ENCODE peak calls at places on chromosomes 6 and 20, in eight cellular contexts. One of them, this sample, is unnamed. For H3K9me3, the result is how much of the 10 kb centered on the place peaks cover.

GRCh38 chr6:170583736-170584180 is 679 bp downstream of the PDCD2 start:
- DNase-seq in AG04450: no peak
- DNase-seq in H9: no peak
- DNase-seq in cardiac muscle cell: no peak
- DNase-seq in tibial nerve: no peak
- DNase-seq in WERI-Rb-1: no peak
- DNase-seq in ovary: no peak
- DNase-seq in right lobe of liver: no peak
- DNase-seq in this sample: no peak

GRCh38 chr6:153927867-153928266 is 111.2 kb upstream of the OPRM1 start:
- DNase-seq in tibial nerve: no peak
- DNase-seq in H9: no peak
- DNase-seq in right lobe of liver: no peak
- DNase-seq in cardiac muscle cell: no peak
- DNase-seq in ovary: no peak
- DNase-seq in WERI-Rb-1: no peak
- DNase-seq in AG04450: no peak
- DNase-seq in this sample: no peak

GRCh38 chr6:28336284-28337024 is 506 bp upstream of the ZSCAN31 start:
- DNase-seq in WERI-Rb-1: peak
- DNase-seq in ovary: no peak
- DNase-seq in right lobe of liver: no peak
- DNase-seq in tibial nerve: peak
- DNase-seq in H9: no peak
- DNase-seq in AG04450: no peak
- DNase-seq in cardiac muscle cell: peak
- DNase-seq in this sample: peak

GRCh38 chr20:19431906-19432305 is 219.5 kb downstream of the SLC24A3 start:
- DNase-seq in right lobe of liver: no peak
- DNase-seq in ovary: no peak
- DNase-seq in H9: no peak
- DNase-seq in tibial nerve: no peak
- DNase-seq in WERI-Rb-1: no peak
- DNase-seq in cardiac muscle cell: no peak
- DNase-seq in AG04450: no peak
- DNase-seq in this sample: no peak

GRCh38 chr6:40583694-40584093 is 3.5 kb downstream of the LRFN2 start:
- DNase-seq in right lobe of liver: no peak
- DNase-seq in ovary: no peak
- DNase-seq in H9: no peak
- DNase-seq in cardiac muscle cell: no peak
- DNase-seq in AG04450: no peak
- DNase-seq in WERI-Rb-1: no peak
- DNase-seq in tibial nerve: no peak
- DNase-seq in this sample: no peak

GRCh38 chr6:111605100-111605748 is 454 bp downstream of the TRAF3IP2 start:
- DNase-seq in WERI-Rb-1: no peak
- DNase-seq in H9: peak
- DNase-seq in AG04450: no peak
- DNase-seq in right lobe of liver: peak
- DNase-seq in cardiac muscle cell: peak
- DNase-seq in ovary: peak
- DNase-seq in tibial nerve: peak
- DNase-seq in this sample: peak

GRCh38 chr6:6515691-6516607 is 72.6 kb upstream of the LY86 start:
- DNase-seq in cardiac muscle cell: no peak
- DNase-seq in right lobe of liver: no peak
- DNase-seq in H9: no peak
- DNase-seq in ovary: no peak
- DNase-seq in AG04450: no peak
- DNase-seq in tibial nerve: no peak
- DNase-seq in WERI-Rb-1: no peak
- DNase-seq in this sample: no peak

GRCh38 chr6:150006961-150007464 is 18.3 kb downstream of the RAET1L start:
- DNase-seq in tibial nerve: no peak
- DNase-seq in cardiac muscle cell: peak
- DNase-seq in H9: no peak
- DNase-seq in AG04450: no peak
- DNase-seq in WERI-Rb-1: no peak
- DNase-seq in right lobe of liver: no peak
- DNase-seq in ovary: no peak
- DNase-seq in this sample: peak

GRCh38 chr6:156395276-156395675 is 381.9 kb upstream of the ARID1B start:
- DNase-seq in cardiac muscle cell: no peak
- DNase-seq in tibial nerve: no peak
- DNase-seq in WERI-Rb-1: no peak
- DNase-seq in right lobe of liver: no peak
- DNase-seq in AG04450: no peak
- DNase-seq in ovary: no peak
- DNase-seq in H9: no peak
- DNase-seq in this sample: no peak

GRCh38 chr20:10171864-10172751 is 46.5 kb upstream of the SNAP25 start:
- DNase-seq in tibial nerve: no peak
- DNase-seq in WERI-Rb-1: peak
- DNase-seq in right lobe of liver: peak
- DNase-seq in cardiac muscle cell: peak
- DNase-seq in H9: peak
- DNase-seq in AG04450: no peak
- DNase-seq in ovary: peak
- DNase-seq in this sample: peak

GRCh38 chr6:137155830-137156229 is 17.6 kb downstream of the IL22RA2 start:
- DNase-seq in WERI-Rb-1: no peak
- DNase-seq in cardiac muscle cell: no peak
- DNase-seq in H9: no peak
- DNase-seq in right lobe of liver: no peak
- DNase-seq in ovary: no peak
- DNase-seq in tibial nerve: no peak
- DNase-seq in AG04450: no peak
- DNase-seq in this sample: no peak

GRCh38 chr6:158707826-158708225 is 58.0 kb downstream of the SYTL3 start:
- DNase-seq in ovary: peak
- DNase-seq in right lobe of liver: no peak
- DNase-seq in WERI-Rb-1: no peak
- DNase-seq in AG04450: no peak
- DNase-seq in H9: no peak
- DNase-seq in cardiac muscle cell: no peak
- DNase-seq in tibial nerve: no peak
- DNase-seq in this sample: no peak

GRCh38 chr6:15524736-15525401 is 138.0 kb downstream of the DTNBP1 start:
- DNase-seq in WERI-Rb-1: peak
- DNase-seq in ovary: no peak
- DNase-seq in right lobe of liver: no peak
- DNase-seq in H9: peak
- DNase-seq in tibial nerve: no peak
- DNase-seq in AG04450: no peak
- DNase-seq in cardiac muscle cell: no peak
- DNase-seq in this sample: no peak

GRCh38 chr6:90106449-90106848 is 190.2 kb downstream of the BACH2 start:
- DNase-seq in AG04450: no peak
- DNase-seq in H9: no peak
- DNase-seq in right lobe of liver: no peak
- DNase-seq in cardiac muscle cell: no peak
- DNase-seq in WERI-Rb-1: no peak
- DNase-seq in tibial nerve: no peak
- DNase-seq in ovary: no peak
- DNase-seq in this sample: no peak

GRCh38 chr6:1475169-1475568 is 85.8 kb downstream of the FOXF2 start:
- DNase-seq in cardiac muscle cell: no peak
- DNase-seq in right lobe of liver: no peak
- DNase-seq in ovary: no peak
- DNase-seq in tibial nerve: no peak
- DNase-seq in AG04450: no peak
- DNase-seq in WERI-Rb-1: no peak
- DNase-seq in H9: no peak
- DNase-seq in this sample: no peak

GRCh38 chr6:10030942-10031537 is 383.8 kb downstream of the TFAP2A start:
- DNase-seq in cardiac muscle cell: peak
- DNase-seq in right lobe of liver: no peak
- DNase-seq in WERI-Rb-1: no peak
- DNase-seq in tibial nerve: no peak
- DNase-seq in H9: no peak
- DNase-seq in ovary: no peak
- DNase-seq in AG04450: no peak
- DNase-seq in this sample: peak
- TF ChIP-seq CTCF in cardiac muscle cell: no peak
- TF ChIP-seq CTCF in right lobe of liver: peak
- TF ChIP-seq CTCF in WERI-Rb-1: peak
- TF ChIP-seq CTCF in tibial nerve: peak
- TF ChIP-seq CTCF in H9: peak
- TF ChIP-seq CTCF in ovary: no peak
- TF ChIP-seq CTCF in AG04450: peak
- TF ChIP-seq CTCF in this sample: peak

GRCh38 chr6:43203718-43204095 is 21.7 kb downstream of the CUL9 start:
- DNase-seq in tibial nerve: no peak
- DNase-seq in right lobe of liver: no peak
- DNase-seq in AG04450: no peak
- DNase-seq in WERI-Rb-1: no peak
- DNase-seq in ovary: no peak
- DNase-seq in cardiac muscle cell: no peak
- DNase-seq in H9: no peak
- DNase-seq in this sample: no peak

GRCh38 chr6:43204271-43205105 is 22.5 kb downstream of the CUL9 start:
- DNase-seq in ovary: no peak
- DNase-seq in AG04450: no peak
- DNase-seq in right lobe of liver: no peak
- DNase-seq in H9: no peak
- DNase-seq in cardiac muscle cell: no peak
- DNase-seq in WERI-Rb-1: no peak
- DNase-seq in tibial nerve: no peak
- DNase-seq in this sample: no peak

GRCh38 chr6:43207286-43207685 is 22.0 kb downstream of the DNPH1 start:
- DNase-seq in right lobe of liver: no peak
- DNase-seq in AG04450: no peak
- DNase-seq in H9: no peak
- DNase-seq in tibial nerve: no peak
- DNase-seq in cardiac muscle cell: no peak
- DNase-seq in WERI-Rb-1: no peak
- DNase-seq in ovary: no peak
- DNase-seq in this sample: no peak

GRCh38 chr6:43203029-43203717 is 21.2 kb downstream of the CUL9 start:
- DNase-seq in ovary: no peak
- DNase-seq in right lobe of liver: no peak
- DNase-seq in WERI-Rb-1: no peak
- DNase-seq in tibial nerve: no peak
- DNase-seq in AG04450: no peak
- DNase-seq in cardiac muscle cell: no peak
- DNase-seq in H9: no peak
- DNase-seq in this sample: no peak

DNA sequence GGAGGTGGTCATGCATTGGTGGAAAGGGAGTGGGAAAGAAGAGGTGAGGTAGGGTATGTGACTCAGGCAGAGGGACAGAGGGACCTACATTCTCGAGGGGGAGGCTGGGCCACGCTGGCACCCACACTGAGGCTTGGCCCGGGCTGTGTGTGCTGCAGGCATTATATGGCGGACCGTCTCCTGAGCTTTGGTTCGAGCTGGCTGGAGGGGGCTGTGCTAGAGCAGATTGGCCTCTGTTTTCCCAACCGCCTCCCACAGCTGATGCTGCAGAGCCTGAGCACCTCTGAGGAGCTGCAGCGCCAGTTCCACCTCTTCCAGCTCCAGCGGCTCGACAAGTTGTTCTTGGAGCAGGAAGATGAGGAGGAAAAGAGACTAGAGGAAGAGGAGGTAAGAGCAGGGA is 23.4 kb downstream of the DNPH1 start:
- DNase-seq in right lobe of liver: no peak
- DNase-seq in ovary: no peak
- DNase-seq in cardiac muscle cell: no peak
- DNase-seq in tibial nerve: no peak
- DNase-seq in WERI-Rb-1: no peak
- DNase-seq in AG04450: no peak
- DNase-seq in H9: no peak
- DNase-seq in this sample: no peak
- H3K9me3 ChIP-seq in right lobe of liver: under half
- H3K9me3 ChIP-seq in ovary: under half
- H3K9me3 ChIP-seq in cardiac muscle cell: under half
- H3K9me3 ChIP-seq in tibial nerve: under half
- H3K9me3 ChIP-seq in WERI-Rb-1: under half
- H3K9me3 ChIP-seq in AG04450: under half
- H3K9me3 ChIP-seq in H9: under half
- H3K9me3 ChIP-seq in this sample: under half

DNA sequence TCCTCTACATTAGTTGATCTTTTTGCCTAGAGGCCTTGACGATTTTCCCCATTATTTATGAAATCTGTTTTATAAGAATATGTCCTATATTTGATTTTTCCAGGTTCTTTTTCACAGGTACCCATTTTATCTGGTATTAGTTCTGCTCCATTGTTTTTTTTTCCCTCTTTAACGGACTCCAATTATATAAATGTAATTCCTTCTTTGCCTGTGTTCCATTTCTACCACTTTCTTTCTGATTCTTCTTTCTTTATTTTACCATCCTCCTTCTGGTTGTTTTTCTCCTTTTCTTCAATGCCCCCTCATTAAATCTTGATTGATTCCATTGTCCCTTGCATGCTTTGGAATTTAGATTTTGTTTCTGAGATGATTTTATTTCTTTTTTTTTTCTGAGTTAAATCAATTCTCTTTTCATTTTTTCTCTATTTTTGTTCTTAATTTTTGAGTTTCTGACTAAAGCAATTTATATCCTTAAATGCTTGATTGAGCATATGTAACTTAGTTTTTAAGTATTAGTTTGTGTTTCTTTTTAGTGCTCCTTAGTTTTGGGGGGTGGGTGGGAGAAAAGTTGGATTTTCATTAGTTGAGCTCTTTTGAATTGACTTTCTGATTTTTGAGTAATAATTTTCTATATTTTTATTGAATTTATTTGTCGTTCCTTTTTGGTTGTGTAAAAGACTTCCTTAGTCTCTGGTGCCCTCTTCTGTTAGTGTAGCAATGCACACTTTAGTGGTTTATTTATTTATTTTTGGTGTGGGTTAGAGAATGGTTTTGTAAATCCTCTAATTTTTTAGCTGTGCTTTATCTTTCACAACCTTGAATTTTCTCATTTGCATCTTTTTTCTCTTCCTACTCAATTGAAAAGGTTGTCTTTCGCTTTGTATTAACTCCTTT is 140.8 kb downstream of the FARS2 start:
- DNase-seq in ovary: no peak
- DNase-seq in right lobe of liver: no peak
- DNase-seq in tibial nerve: no peak
- DNase-seq in AG04450: no peak
- DNase-seq in cardiac muscle cell: peak
- DNase-seq in H9: no peak
- DNase-seq in WERI-Rb-1: no peak
- DNase-seq in this sample: peak
- TF ChIP-seq CTCF in ovary: no peak
- TF ChIP-seq CTCF in right lobe of liver: peak
- TF ChIP-seq CTCF in tibial nerve: no peak
- TF ChIP-seq CTCF in AG04450: peak
- TF ChIP-seq CTCF in cardiac muscle cell: peak
- TF ChIP-seq CTCF in H9: peak
- TF ChIP-seq CTCF in WERI-Rb-1: peak
- TF ChIP-seq CTCF in this sample: peak

DNA sequence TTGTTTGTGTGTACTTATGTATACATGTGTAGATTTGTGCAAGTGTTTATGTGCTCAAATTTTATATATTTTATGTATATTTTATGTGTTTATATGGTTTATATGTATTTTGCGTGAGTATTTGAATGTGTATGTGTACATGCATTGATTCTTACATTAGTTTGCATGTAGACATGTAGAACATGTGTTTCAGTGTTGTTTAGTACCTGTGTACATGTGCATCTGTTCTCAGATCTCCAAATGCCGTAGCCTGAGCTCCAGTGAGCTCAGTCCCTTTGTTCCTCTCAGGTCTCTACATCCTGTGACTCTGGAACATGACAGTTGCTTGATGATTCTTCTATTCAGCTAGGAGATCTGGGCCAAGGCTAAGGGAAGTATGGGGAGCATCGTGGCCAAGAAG is 4.5 kb upstream of the DEFB119 start:
- DNase-seq in ovary: no peak
- DNase-seq in tibial nerve: no peak
- DNase-seq in AG04450: no peak
- DNase-seq in right lobe of liver: no peak
- DNase-seq in H9: no peak
- DNase-seq in WERI-Rb-1: no peak
- DNase-seq in cardiac muscle cell: no peak
- DNase-seq in this sample: no peak
- H3K9me3 ChIP-seq in ovary: under half
- H3K9me3 ChIP-seq in tibial nerve: under half
- H3K9me3 ChIP-seq in AG04450: under half
- H3K9me3 ChIP-seq in right lobe of liver: under half
- H3K9me3 ChIP-seq in H9: half or more
- H3K9me3 ChIP-seq in WERI-Rb-1: under half
- H3K9me3 ChIP-seq in cardiac muscle cell: under half
- H3K9me3 ChIP-seq in this sample: under half

This sample was measured in neural progenitor cell.